ENCODE peak calls at places on chromosome 15, in eight cellular contexts. W is adrenal gland; O is stomach; D is CD4-positive, CD25-positive, alpha-beta regulatory T cell; L is heart right ventricle; Z is HCT116; Y is SJCRH30; K is ovary. F is an unnamed sample. For H3K27me3, the result is how much of the 10 kb centered on the place peaks cover.

GRCh38 chr15:95346856-95347255 is 983.6 kb upstream of the NR2F2 start:
- DNase-seq in W (no peak), O (no peak), D (no peak), L (no peak), Z (no peak), Y (no peak), K (no peak), F (no peak)

GRCh38 chr15:32671339-32672325 is 30.1 kb downstream of the SCG5 start:
- DNase-seq in W (no peak), O (no peak), D (no peak), L (no peak), Z (no peak), Y (no peak), K (no peak), F (no peak)

GRCh38 chr15:80587816-80588456 is 107.2 kb upstream of the ABHD17C start:
- DNase-seq in W (no peak), O (no peak), D (no peak), L (no peak), Z (no peak), Y (no peak), K (no peak), F (no peak)

GRCh38 chr15:92631721-92632120 is 23.9 kb downstream of the FAM174B start:
- DNase-seq in W (no peak), O (peak), D (no peak), L (no peak), Z (peak), Y (no peak), K (no peak), F (no peak)

GRCh38 chr15:90866800-90867199 is 1.6 kb upstream of the FURIN start:
- DNase-seq in W (no peak), O (no peak), D (no peak), L (no peak), Z (no peak), Y (no peak), K (no peak), F (no peak)

GRCh38 chr15:51333571-51333970 is 4.8 kb downstream of the CYP19A1 start:
- DNase-seq in W (no peak), O (no peak), D (no peak), L (no peak), Z (no peak), Y (no peak), K (no peak), F (no peak)

GRCh38 chr15:40427188-40427587 is 13.6 kb upstream of the BAHD1 start:
- DNase-seq in W (no peak), O (no peak), D (no peak), L (no peak), Z (no peak), Y (no peak), K (no peak), F (peak)

GRCh38 chr15:99734575-99734974 is 1.3 kb upstream of the LYSMD4 start:
- DNase-seq in W (no peak), O (no peak), D (no peak), L (no peak), Z (no peak), Y (peak), K (no peak), F (no peak)

GRCh38 chr15:71575474-71576045 is 234.8 kb upstream of the NR2E3 start:
- DNase-seq in W (no peak), O (no peak), D (no peak), L (no peak), Z (no peak), Y (peak), K (no peak), F (no peak)

GRCh38 chr15:91357011-91357410 is 257.0 kb downstream of the SV2B start:
- DNase-seq in W (no peak), O (no peak), D (no peak), L (no peak), Z (no peak), Y (no peak), K (no peak), F (no peak)

GRCh38 chr15:56699743-56700142 is 33.6 kb downstream of the ZNF280D start:
- DNase-seq in W (no peak), O (no peak), D (peak), L (no peak), Z (no peak), Y (no peak), K (no peak), F (no peak)

GRCh38 chr15:82680200-82681102 is 29.2 kb downstream of the AP3B2 start:
- DNase-seq in W (peak), O (peak), D (peak), L (no peak), Z (no peak), Y (no peak), K (peak), F (peak)

GRCh38 chr15:39857132-39857531 is 62.9 kb downstream of the GPR176 start:
- DNase-seq in W (no peak), O (no peak), D (no peak), L (no peak), Z (no peak), Y (no peak), K (no peak), F (no peak)

DNA sequence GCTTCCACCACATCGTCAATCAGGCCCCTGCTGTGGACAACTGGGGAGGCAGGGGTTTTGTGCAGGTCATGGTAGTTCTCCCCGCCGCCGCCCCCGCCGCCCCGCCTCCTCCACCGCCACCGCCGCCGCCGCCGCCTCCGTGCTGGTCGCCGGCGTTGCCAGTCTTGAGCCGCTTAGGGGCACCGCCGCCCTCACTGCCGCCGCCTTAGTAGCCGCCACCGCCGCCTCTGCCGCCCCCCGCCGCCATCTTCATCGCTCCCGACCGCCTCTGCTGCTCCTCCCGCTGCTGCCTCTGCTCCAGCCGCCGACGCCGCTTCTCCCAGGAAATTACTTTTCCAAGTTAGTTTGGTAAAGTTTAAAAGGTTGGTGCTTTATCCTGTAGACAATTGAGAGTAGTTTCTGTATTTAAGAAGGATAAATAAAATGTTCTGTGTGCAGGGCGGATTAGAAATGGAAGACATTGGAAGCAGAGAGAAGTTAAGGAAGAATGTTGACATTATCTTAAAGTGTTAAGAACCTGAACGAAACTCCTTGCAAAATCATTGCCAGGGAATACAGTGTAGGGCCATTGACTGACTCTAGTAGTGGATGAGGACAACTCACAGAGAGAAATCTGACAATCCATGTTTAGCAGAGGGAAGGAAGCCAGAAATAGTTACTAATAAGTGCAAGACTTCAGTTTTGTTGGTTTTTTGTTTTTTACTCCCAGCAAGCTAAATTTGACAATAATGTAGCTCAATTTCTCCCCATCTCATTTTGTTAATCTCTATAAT is 53.0 kb upstream of the GOLGA8A start:
- DNase-seq in W (no peak), O (no peak), D (no peak), L (no peak), Z (no peak), Y (no peak), K (no peak), F (no peak)
- H3K27me3 ChIP-seq in W (under half), O (under half), D (under half), L (under half), Z (under half), Y (under half), K (under half), F (under half)

GRCh38 chr15:78320173-78320572 is 20.0 kb upstream of the CRABP1 start:
- DNase-seq in W (no peak), O (no peak), D (no peak), L (no peak), Z (no peak), Y (no peak), K (no peak), F (no peak)
- H3K27me3 ChIP-seq in W (under half), O (under half), D (under half), L (under half), Z (under half), Y (under half), K (under half), F (under half)

GRCh38 chr15:37093480-37094410 is 6.6 kb downstream of the MEIS2 start:
- DNase-seq in W (peak), O (no peak), D (no peak), L (no peak), Z (no peak), Y (no peak), K (no peak), F (peak)
- H3K27me3 ChIP-seq in W (under half), O (under half), D (under half), L (under half), Z (under half), Y (under half), K (under half), F (under half)

DNA sequence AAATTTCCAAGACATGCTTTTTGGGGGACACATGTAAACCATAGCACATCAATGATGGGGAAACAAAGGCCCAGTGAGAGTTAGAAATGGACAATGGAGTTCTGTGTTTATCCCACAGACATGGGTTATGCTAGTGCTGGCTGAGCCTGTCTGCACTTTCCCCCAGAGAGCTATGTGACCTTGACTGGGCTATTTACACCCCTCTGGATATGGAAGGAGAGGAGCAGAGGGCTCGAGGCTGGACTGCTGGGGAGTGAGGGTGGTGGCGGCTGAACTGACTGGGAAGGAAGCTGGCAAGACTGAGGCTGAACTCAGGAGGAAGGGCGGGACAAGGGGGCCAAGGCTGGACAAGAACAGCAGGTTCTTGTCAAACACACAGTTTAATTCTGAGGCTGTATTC is 10.7 kb upstream of the INSYN1 start:
- DNase-seq in W (no peak), O (no peak), D (no peak), L (peak), Z (no peak), Y (no peak), K (peak), F (no peak)
- H3K27me3 ChIP-seq in W (under half), O (under half), D (under half), L (under half), Z (under half), Y (under half), K (under half), F (under half)

GRCh38 chr15:45138814-45139765 is 9.3 kb downstream of the DUOX1 start:
- DNase-seq in W (peak), O (peak), D (no peak), L (no peak), Z (no peak), Y (no peak), K (no peak), F (no peak)
- H3K27me3 ChIP-seq in W (under half), O (under half), D (under half), L (under half), Z (under half), Y (under half), K (under half), F (under half)

DNA sequence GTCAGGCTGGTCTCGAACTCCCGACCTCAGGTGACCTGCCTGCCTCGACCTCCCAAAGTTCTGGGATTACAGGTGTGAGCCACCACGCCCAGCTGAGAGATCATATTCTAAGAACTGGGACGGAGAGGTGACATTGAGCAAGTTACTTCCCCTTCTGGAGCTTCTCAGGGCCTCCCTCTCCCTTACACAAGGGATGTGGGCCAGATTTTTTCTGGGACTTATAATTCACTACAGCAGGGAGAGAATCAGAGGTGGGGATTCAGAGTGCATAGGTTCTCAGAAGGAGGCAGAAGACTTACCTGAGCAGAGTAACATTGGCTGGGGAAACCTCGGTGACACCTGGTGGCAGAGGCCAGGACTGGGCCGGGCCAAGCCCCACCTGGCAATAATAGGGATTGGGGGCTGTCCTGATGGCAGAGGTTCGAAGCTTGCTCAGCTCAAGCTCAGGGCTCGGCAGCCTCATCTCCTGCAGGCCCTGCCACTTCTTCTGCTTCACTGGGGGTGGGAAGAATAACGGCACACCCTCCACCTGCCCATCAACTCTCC is 6.8 kb downstream of the LTK start:
- DNase-seq in W (no peak), O (no peak), D (no peak), L (no peak), Z (no peak), Y (no peak), K (no peak), F (no peak)
- H3K27me3 ChIP-seq in W (under half), O (under half), D (under half), L (under half), Z (under half), Y (under half), K (under half), F (under half)

GRCh38 chr15:69757186-69757585 is 304.6 kb downstream of the RPLP1 start:
- DNase-seq in W (no peak), O (no peak), D (no peak), L (no peak), Z (no peak), Y (no peak), K (no peak), F (no peak)
- H3K27me3 ChIP-seq in W (under half), O (under half), D (under half), L (under half), Z (under half), Y (under half), K (under half), F (under half)

DNA sequence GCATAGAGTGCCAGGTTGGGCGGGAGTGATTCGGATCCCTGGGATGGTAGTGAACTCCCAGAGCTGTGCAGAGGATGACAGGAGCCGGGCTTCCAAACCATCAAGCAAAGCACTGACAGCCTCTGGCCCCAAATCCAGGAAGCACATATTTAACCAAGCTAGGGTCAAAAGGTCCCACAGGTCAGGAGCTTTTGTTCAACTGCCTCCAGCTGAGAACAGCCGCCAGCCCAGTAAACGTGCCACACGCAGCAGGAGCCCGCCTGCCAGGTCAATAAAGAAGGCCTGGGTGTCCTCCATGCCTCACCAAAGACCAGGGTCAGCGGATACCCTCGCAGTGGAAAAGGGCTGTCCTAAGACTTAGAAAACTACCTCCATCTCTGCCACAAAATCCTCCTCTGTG is 184.7 kb upstream of the LINGO1 start:
- DNase-seq in W (no peak), O (no peak), D (no peak), L (no peak), Z (no peak), Y (no peak), K (no peak), F (no peak)
- H3K27me3 ChIP-seq in W (under half), O (half or more), D (under half), L (half or more), Z (under half), Y (under half), K (under half), F (under half)

F was measured in BE2C.